ENCODE peak calls at places on chromosomes 5 and 9, in four cellular contexts. E, H, Z and N are unnamed samples.
A peak's percentile ranks its signal among the peaks of the same experiment; 100 is the strongest.

GRCh38 chr5:123997354-123998215 is 485.6 kb downstream of the CSNK1G3 start:
- DNase-seq in H (no peak), Z (no peak), E (no peak), N (no peak)

GRCh38 chr5:5350101-5350500 is 72.4 kb upstream of the ICE1 start:
- DNase-seq in Z (no peak), E (no peak), H (no peak), N (no peak)

GRCh38 chr5:106481375-106481774 is 1189.4 kb downstream of the EFNA5 start:
- DNase-seq in H (no peak), Z (no peak), E (no peak), N (no peak)

GRCh38 chr5:180043381-180043780 is 28.2 kb downstream of the RNF130 start:
- DNase-seq in H (no peak), Z (no peak), E (no peak), N (no peak)

GRCh38 chr5:53481354-53481886 is 991 bp downstream of the FST start:
- DNase-seq in H (no peak), Z (no peak), E (no peak), N (no peak)

GRCh38 chr5:149608936-149609502 is 27.7 kb downstream of the ARHGEF37 start:
- DNase-seq in H (no peak), Z (no peak), E (no peak), N (no peak)

GRCh38 chr5:173984218-173984617 is 4.8 kb upstream of the C5orf47 start:
- DNase-seq in Z (no peak), E (no peak), H (no peak), N (no peak)

GRCh38 chr9:95857122-95857521 is 18.4 kb upstream of the ERCC6L2 start:
- DNase-seq in E (no peak), Z (no peak), H (no peak), N (no peak)

GRCh38 chr9:124198948-124199347 is 58.8 kb upstream of the NEK6 start:
- DNase-seq in E (no peak), Z (no peak), H (no peak), N (no peak)

GRCh38 chr9:125325821-125326220 is 64.2 kb downstream of the GAPVD1 start:
- DNase-seq in E (no peak), Z (no peak), H (no peak), N (no peak)

GRCh38 chr9:121098567-121099198 is 23.9 kb downstream of the CNTRL start:
- DNase-seq in E (no peak), H (no peak), Z (no peak), N (no peak)

GRCh38 chr5:144125163-144125726 is 45.2 kb downstream of the YIPF5 start:
- DNase-seq in E (no peak), Z (no peak), H (no peak), N (no peak)

GRCh38 chr5:62340392-62340791 is 34.4 kb downstream of the KIF2A start:
- DNase-seq in H (no peak), Z (no peak), E (no peak), N (no peak)

GRCh38 chr5:9686211-9686610 is 56.1 kb upstream of the TAS2R1 start:
- DNase-seq in Z (no peak), H (no peak), E (no peak), N (no peak)

GRCh38 chr5:137034764-137035479 is 464.2 kb downstream of the SPOCK1 start:
- DNase-seq in H (no peak), E (no peak), Z (no peak), N (no peak)

GRCh38 chr5:141747152-141747640 is 65.2 kb upstream of the ARAP3 start:
- DNase-seq in H (no peak), E (peak; percentile 88), Z (peak; percentile 46), N (peak; percentile 88)

GRCh38 chr5:167792538-167792937 is 498.9 kb upstream of the WWC1 start:
- DNase-seq in H (no peak), Z (no peak), E (no peak), N (no peak)

GRCh38 chr5:77852514-77853352 is 76.6 kb upstream of the TBCA start:
- DNase-seq in H (peak; percentile 86), Z (no peak), E (peak; percentile 77), N (peak; percentile 72)

GRCh38 chr9:134063876-134064450 is 3.9 kb downstream of the BRD3 start:
- DNase-seq in H (no peak), E (no peak), Z (no peak), N (no peak)

GRCh38 chr5:139637438-139638089 is 10.6 kb upstream of the CXXC5 start:
- DNase-seq in E (peak; percentile 90), Z (peak; percentile 85), H (peak; percentile 12), N (peak; percentile 74)

GRCh38 chr9:74117731-74118130 is 379.4 kb upstream of the RORB start:
- DNase-seq in E (no peak), Z (no peak), H (no peak), N (no peak)

GRCh38 chr5:92775711-92776615 is 805.1 kb downstream of the NR2F1-AS1 start:
- DNase-seq in Z (no peak), E (no peak), H (no peak), N (no peak)

GRCh38 chr9:35661756-35662350 is 3.1 kb downstream of the ARHGEF39 start:
- DNase-seq in E (no peak), Z (no peak), H (peak; percentile 44), N (no peak)

GRCh38 chr5:58188287-58188651 is 271.6 kb downstream of the PLK2 start:
- DNase-seq in Z (no peak), E (no peak), H (no peak), N (no peak)

GRCh38 chr5:39518516-39518915 is 93.7 kb upstream of the DAB2 start:
- DNase-seq in Z (no peak), E (no peak), H (no peak), N (no peak)

GRCh38 chr5:11289733-11290132 is 528.7 kb upstream of the DAP start:
- DNase-seq in Z (no peak), H (no peak), E (no peak), N (no peak)

GRCh38 chr9:6956796-6957355 is 199.1 kb downstream of the KDM4C start:
- DNase-seq in Z (no peak), H (no peak), E (no peak), N (no peak)

GRCh38 chr5:172764861-172765765 is 5.9 kb downstream of the DUSP1 start:
- DNase-seq in H (peak; percentile 91), Z (peak; percentile 98), E (peak; percentile 90), N (peak; percentile 88)

GRCh38 chr5:135208555-135209494 is 174.8 kb upstream of the PITX1 start:
- DNase-seq in Z (peak; percentile 31), H (no peak), E (no peak), N (no peak)

GRCh38 chr5:139911425-139912120 is 116.0 kb downstream of the PSD2 start:
- DNase-seq in E (no peak), H (no peak), Z (no peak), N (no peak)

GRCh38 chr9:68999393-69000105 is 14.4 kb downstream of the PRKACG start:
- DNase-seq in E (no peak), Z (peak; percentile 59), H (peak; percentile 62), N (peak; percentile 33)

GRCh38 chr9:13750061-13750460 is 470.6 kb upstream of the MPDZ start:
- DNase-seq in Z (no peak), E (no peak), H (no peak), N (no peak)

GRCh38 chr5:141634162-141634561 is 2.5 kb downstream of the HDAC3 start:
- DNase-seq in H (no peak), E (no peak), Z (no peak), N (no peak)

GRCh38 chr5:100777680-100778281 is 125.3 kb downstream of the ST8SIA4 start:
- DNase-seq in E (no peak), H (peak; percentile 51), Z (no peak), N (no peak)

GRCh38 chr5:69167488-69167845 is 517 bp downstream of the CCNB1 start:
- DNase-seq in H (no peak), E (no peak), Z (no peak), N (no peak)

GRCh38 chr9:120868676-120869359 is 8.2 kb downstream of the PHF19 start:
- DNase-seq in H (no peak), E (peak; percentile 96), Z (peak; percentile 99), N (peak; percentile 91)

GRCh38 chr9:127783111-127783621 is 2.7 kb upstream of the CDK9 start:
- DNase-seq in H (peak; percentile 43), Z (peak; percentile 64), E (peak; percentile 54), N (peak; percentile 31)

DNA sequence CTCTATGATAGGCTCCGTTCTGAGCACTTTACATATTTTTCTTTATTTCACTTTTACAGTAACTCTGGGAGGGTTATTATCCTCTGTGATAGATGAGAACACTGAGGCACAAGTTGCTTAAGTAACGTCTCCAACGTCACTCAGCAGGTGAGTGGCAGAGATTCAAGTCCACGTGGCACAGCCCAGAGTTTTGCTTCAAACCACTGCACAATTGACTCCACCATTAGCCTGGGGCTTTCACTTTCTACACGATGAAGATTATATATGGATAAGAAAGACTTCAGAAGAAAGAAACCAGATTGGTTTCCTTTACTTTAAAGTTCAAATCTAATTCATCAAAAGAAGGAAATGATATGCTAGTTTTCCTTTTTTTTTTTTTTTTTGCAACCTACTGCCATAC is 245.9 kb downstream of the SYK start:
- DNase-seq in Z (no peak), E (no peak), H (peak; percentile 50), N (no peak)
- H3K27ac ChIP-seq in Z (no peak overlapping the region), E (no peak overlapping the region), H (no peak overlapping the region), N (no peak overlapping the region)

DNA sequence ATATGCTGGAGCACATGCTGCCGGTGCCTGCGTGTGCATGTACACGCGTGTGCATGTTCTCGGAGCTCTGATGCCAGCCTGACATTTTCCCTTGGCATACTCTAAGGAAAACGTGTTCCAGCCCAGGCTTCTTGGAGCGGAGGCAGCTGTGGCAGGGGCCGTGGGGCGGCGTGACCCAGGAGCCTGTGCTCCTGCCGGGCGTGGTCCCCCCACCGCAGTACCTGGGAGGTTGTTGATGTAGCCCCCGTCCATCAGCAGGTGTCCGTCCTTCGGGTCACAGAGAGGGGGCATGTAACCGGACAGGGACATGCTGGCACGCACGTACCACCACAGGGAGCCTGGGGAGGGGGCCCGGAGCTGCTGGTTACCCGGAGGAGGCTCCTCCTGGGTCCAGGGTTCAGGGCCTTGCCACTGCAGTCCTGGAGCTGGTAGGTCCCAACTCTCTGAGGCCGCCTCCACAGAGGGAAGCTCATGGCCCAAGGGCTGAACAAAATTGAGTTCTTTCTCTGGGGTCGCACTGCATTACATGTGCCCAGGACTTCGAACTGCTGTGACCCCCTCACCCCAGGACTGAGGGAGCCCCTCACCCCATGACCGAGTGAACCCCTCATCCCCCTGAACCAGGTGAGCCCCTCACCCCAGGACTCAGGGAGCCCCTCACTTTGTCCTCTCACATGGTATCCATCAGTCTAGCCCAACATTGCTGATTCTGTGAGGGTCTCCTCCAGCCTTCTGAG is 4.2 kb upstream of the NSMF start:
- DNase-seq in Z (no peak), E (no peak), H (no peak), N (no peak)
- H3K27ac ChIP-seq in Z (no peak overlapping the region), E (no peak overlapping the region), H (no peak overlapping the region), N (no peak overlapping the region)

GRCh38 chr9:77769246-77769645 is 121.1 kb upstream of the GNA14 start:
- DNase-seq in E (no peak), H (no peak), Z (no peak), N (no peak)
- H3K27ac ChIP-seq in E (peak overlapping the region; percentile 16), H (no peak overlapping the region), Z (no peak overlapping the region), N (peak overlapping the region; percentile 96)

DNA sequence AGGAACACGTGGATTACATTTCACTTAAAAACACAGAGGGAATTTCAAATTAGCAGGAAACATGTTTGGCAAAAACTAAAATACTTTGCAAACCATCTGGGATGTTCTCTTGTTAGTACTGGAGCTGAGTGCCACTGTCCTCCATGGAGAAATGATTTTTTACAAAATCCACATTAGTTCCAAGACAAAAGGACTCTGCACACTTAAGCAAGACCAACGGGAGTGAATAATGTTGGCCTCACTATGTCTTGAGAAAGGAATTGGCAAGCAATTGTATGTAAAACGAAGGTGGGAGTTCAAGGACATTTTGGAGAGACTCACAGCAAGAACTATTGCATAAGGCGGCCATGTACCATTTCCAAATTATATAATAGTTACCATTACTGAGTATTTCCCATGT is 547.5 kb downstream of the EBF1 start:
- DNase-seq in Z (no peak), H (no peak), E (no peak), N (no peak)
- H3K27ac ChIP-seq in Z (peak overlapping the region; percentile 21), H (no peak overlapping the region), E (no peak overlapping the region), N (no peak overlapping the region)